ENCODE peak calls at places on chromosomes 4 and X, in six cellular contexts. W is fibroblast of lung, X is testis, A is dorsolateral prefrontal cortex, F is left lung, R is GM12865. Z is an unnamed sample.

GRCh38 chr4:7016512-7016911 is 26.7 kb upstream of the TADA2B start:
- DNase-seq in W (no peak), X (no peak), A (no peak), F (no peak), R (no peak), Z (no peak)

GRCh38 chrX:19513383-19513782 is 1.9 kb downstream of the MAP3K15 start:
- DNase-seq in W (peak; percentile 20), X (no peak), A (no peak), F (no peak), R (no peak), Z (no peak)

GRCh38 chrX:153776611-153777045 is 4.2 kb upstream of the SRPK3 start:
- DNase-seq in W (no peak), X (no peak), A (no peak), F (no peak), R (peak; percentile 46), Z (peak; percentile 76)

GRCh38 chrX:130055103-130055502 is 55.2 kb downstream of the ELF4 start:
- DNase-seq in W (peak; percentile 55), X (no peak), A (no peak), F (no peak), R (no peak), Z (no peak)

GRCh38 chrX:118221733-118222132 is 105.1 kb upstream of the KLHL13 start:
- DNase-seq in W (no peak), X (no peak), A (no peak), F (no peak), R (no peak), Z (no peak)

GRCh38 chr4:41102360-41103092 is 111.8 kb downstream of the APBB2 start:
- DNase-seq in W (no peak), X (no peak), A (no peak), F (no peak), R (no peak), Z (no peak)

GRCh38 chrX:130896816-130897508 is 6.0 kb downstream of the ENOX2 start:
- DNase-seq in W (peak; percentile 40), X (no peak), A (no peak), F (no peak), R (no peak), Z (no peak)

GRCh38 chr4:3233391-3234071 is 15.4 kb upstream of the MSANTD1 start:
- DNase-seq in W (peak; percentile 24), X (no peak), A (no peak), F (peak; percentile 51), R (no peak), Z (no peak)

GRCh38 chr4:54165011-54165410 is 64.1 kb upstream of the PDGFRA start:
- DNase-seq in W (no peak), X (no peak), A (no peak), F (no peak), R (no peak), Z (no peak)

GRCh38 chr4:11566440-11567022 is 137.8 kb upstream of the HS3ST1 start:
- DNase-seq in W (peak; percentile 85), X (no peak), A (no peak), F (no peak), R (no peak), Z (no peak)

DNA sequence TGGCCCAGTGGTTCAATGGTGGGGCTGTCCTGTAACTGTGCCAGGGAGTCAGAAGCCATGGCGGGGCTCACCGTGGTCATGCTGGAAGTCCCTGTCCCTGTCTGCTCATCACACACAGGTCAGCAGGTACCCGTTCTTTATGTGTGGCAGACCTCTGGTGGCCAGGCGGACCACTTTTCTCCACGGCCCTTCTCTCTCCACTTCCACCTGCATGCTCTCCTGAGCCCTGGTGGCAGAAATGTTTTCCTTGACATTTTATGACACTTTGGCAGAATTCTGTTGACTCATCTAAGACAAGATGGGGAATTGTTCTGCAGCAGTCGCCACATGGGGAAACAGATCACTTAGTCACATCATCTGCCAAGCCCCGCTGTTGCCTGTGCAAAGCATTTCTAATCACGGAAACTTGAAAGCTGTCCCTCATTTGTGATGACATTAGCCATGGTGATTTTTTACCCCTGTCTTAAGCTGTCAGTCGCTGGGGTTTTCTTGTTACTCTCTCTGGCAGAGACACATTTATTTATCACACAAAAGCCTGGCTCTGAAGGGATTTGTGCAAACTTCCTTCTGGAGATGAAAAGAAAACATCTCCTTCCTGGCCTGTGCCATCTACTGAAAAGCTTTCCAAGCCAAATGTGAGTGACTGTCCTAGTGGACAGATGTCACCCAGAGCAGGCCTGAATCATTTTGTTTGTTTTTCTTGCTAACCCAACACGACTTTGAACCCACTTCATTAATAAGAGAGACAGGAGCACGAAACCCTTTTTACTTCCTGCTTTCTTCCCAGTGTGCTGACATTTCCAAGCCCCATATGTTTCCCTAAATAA is 38.8 kb upstream of the STIM2 start:
- DNase-seq in W (no peak), X (no peak), A (no peak), F (no peak), R (no peak), Z (no peak)
- TF ChIP-seq CTCF in W (no peak), X (no peak), A (no peak), F (no peak), R (no peak), Z (no peak)

GRCh38 chrX:105876658-105877057 is 54.3 kb downstream of the NRK start:
- DNase-seq in W (peak; percentile 14), X (no peak), A (no peak), F (no peak), R (peak; percentile 17), Z (no peak)
- TF ChIP-seq CTCF in W (no peak), X (no peak), A (no peak), F (no peak), R (no peak), Z (peak; percentile 67)

GRCh38 chrX:49879656-49880277 is 483 bp downstream of the USP27X start:
- DNase-seq in W (no peak), X (no peak), A (peak; percentile 31), F (no peak), R (peak; percentile 3), Z (no peak)

GRCh38 chrX:49877397-49878101 is 1.7 kb upstream of the USP27X start:
- DNase-seq in W (no peak), X (no peak), A (no peak), F (no peak), R (no peak), Z (no peak)

GRCh38 chrX:49880668-49881067 is 1.4 kb downstream of the USP27X start:
- DNase-seq in W (no peak), X (no peak), A (no peak), F (no peak), R (no peak), Z (no peak)

GRCh38 chrX:49878128-49878833 is 1.0 kb upstream of the USP27X start:
- DNase-seq in W (no peak), X (peak; percentile 13), A (no peak), F (peak; percentile 39), R (no peak), Z (no peak)

DNA sequence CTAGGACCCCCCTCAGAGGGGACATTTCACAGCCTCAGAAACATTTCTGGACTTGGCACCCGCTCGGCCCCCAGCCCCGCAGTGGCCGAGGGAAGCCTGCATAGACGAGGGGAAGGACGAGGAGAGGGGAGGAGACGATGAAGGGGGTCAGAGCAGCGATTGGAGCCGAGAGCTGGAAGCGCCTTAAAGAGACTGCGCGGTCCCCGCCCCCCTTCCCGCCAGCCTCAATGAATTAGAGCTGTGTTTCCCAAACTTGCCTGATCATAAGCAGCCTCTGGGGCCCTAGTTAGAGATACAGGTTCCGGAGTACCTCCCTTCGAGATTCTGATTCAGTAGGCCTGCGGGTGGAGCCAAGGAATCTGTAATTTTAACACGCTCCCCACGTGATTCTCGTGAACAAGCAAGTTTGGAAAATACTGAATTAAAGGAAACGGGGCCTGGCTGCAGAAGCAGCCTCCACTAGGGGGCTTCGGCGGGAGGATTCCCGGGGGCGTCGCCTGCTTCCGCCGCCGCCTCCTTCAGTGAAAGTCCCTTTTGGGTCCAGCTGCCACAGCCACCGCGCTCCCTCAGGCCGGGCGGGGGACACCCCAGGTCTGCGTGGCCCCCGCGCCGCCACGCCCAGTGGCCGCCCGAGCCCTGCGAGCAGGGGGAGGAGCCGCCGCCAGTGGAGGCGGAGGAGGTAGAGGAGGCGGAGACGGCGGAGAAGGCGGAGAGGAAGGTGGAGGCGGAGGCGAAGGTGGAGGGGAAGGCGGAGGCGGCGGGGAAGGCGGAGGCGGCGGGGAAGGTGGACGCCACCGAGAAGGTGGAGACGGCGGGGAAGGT is at the start of gene USP27X:
- DNase-seq in W (peak; percentile 88), X (peak; percentile 86), A (peak; percentile 80), F (peak; percentile 94), R (peak; percentile 88), Z (no peak)
- TF ChIP-seq CTCF in W (peak; percentile 49), X (peak; percentile 36), A (peak; percentile 45), F (peak; percentile 37), R (peak; percentile 40), Z (peak; percentile 83)

DNA sequence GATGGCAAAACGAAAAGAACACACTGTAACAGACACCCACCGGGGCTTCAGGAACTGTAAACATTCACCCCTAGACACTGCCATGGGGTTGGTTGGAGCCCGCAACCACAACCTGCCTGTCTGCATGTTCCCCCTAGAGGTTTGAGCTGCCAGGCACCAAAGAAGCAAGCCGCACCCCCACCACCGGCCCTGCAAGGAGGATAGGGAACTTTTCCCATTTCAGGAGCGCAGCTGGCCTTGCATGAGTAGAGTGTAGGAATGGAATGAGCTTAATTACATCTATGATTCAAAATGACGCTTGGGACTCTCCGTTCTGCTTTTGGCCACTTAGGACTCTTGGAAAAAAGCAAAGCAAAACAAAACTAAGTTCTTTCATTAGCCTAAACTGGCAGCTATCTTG is 243.6 kb upstream of the CTSO start:
- DNase-seq in W (no peak), X (no peak), A (no peak), F (peak; percentile 30), R (no peak), Z (peak; percentile 62)
- TF ChIP-seq CTCF in W (no peak), X (no peak), A (no peak), F (no peak), R (no peak), Z (no peak)

GRCh38 chrX:11787564-11787963 is 29.5 kb downstream of the MSL3 start:
- DNase-seq in W (peak; percentile 50), X (peak; percentile 70), A (peak; percentile 64), F (peak; percentile 53), R (peak; percentile 19), Z (no peak)
- TF ChIP-seq CTCF in W (peak; percentile 42), X (peak; percentile 42), A (peak; percentile 54), F (peak; percentile 43), R (peak; percentile 28), Z (peak; percentile 75)

GRCh38 chrX:51494409-51494808 is 2.0 kb downstream of the NUDT11 start:
- DNase-seq in W (peak; percentile 19), X (no peak), A (no peak), F (no peak), R (no peak), Z (no peak)
- TF ChIP-seq CTCF in W (no peak), X (no peak), A (no peak), F (no peak), R (no peak), Z (peak; percentile 74)

Z was measured in chondrocyte.